ENCODE peak calls at places on chromosomes 3 and 15, in five cellular contexts. One of them, this sample, is unnamed.

GRCh38 chr15:49734831-49735508 is 114.1 kb downstream of the DTWD1 start:
- DNase-seq in IMR-90: no peak
- DNase-seq in left lung: no peak
- DNase-seq in fibroblast of lung: no peak
- DNase-seq in mesendoderm: no peak
- DNase-seq in this sample: no peak

GRCh38 chr15:94385441-94385840 is 154.1 kb downstream of the MCTP2 start:
- DNase-seq in IMR-90: no peak
- DNase-seq in left lung: no peak
- DNase-seq in fibroblast of lung: no peak
- DNase-seq in mesendoderm: no peak
- DNase-seq in this sample: no peak

GRCh38 chr15:39239562-39239961 is 341.3 kb upstream of the THBS1 start:
- DNase-seq in IMR-90: peak; percentile 84
- DNase-seq in left lung: no peak
- DNase-seq in fibroblast of lung: peak; percentile 90
- DNase-seq in mesendoderm: no peak
- DNase-seq in this sample: no peak

GRCh38 chr3:155957412-155957880 is 87.0 kb downstream of the GMPS start:
- DNase-seq in IMR-90: no peak
- DNase-seq in left lung: no peak
- DNase-seq in fibroblast of lung: no peak
- DNase-seq in mesendoderm: no peak
- DNase-seq in this sample: no peak

GRCh38 chr15:31024330-31024729 is 32.9 kb upstream of the MTMR10 start:
- DNase-seq in IMR-90: peak; percentile 99
- DNase-seq in left lung: no peak
- DNase-seq in fibroblast of lung: peak; percentile 99
- DNase-seq in mesendoderm: peak; percentile 97
- DNase-seq in this sample: no peak

GRCh38 chr15:28987337-28987736 is 101.6 kb downstream of the APBA2 start:
- DNase-seq in IMR-90: no peak
- DNase-seq in left lung: no peak
- DNase-seq in fibroblast of lung: no peak
- DNase-seq in mesendoderm: no peak
- DNase-seq in this sample: no peak

GRCh38 chr3:8651418-8652322 is 7.1 kb upstream of the SSUH2 start:
- DNase-seq in IMR-90: no peak
- DNase-seq in left lung: no peak
- DNase-seq in fibroblast of lung: no peak
- DNase-seq in mesendoderm: no peak
- DNase-seq in this sample: no peak

GRCh38 chr15:87609474-87609873 is 647.1 kb downstream of the NTRK3 start:
- DNase-seq in IMR-90: peak; percentile 88
- DNase-seq in left lung: no peak
- DNase-seq in fibroblast of lung: peak; percentile 98
- DNase-seq in mesendoderm: no peak
- DNase-seq in this sample: no peak

GRCh38 chr3:114078126-114078525 is 21.6 kb downstream of the QTRT2 start:
- DNase-seq in IMR-90: peak; percentile 51
- DNase-seq in left lung: no peak
- DNase-seq in fibroblast of lung: no peak
- DNase-seq in mesendoderm: no peak
- DNase-seq in this sample: no peak

GRCh38 chr3:65402597-65402996 is 636.1 kb downstream of the MAGI1 start:
- DNase-seq in IMR-90: peak; percentile 93
- DNase-seq in left lung: no peak
- DNase-seq in fibroblast of lung: peak; percentile 89
- DNase-seq in mesendoderm: peak; percentile 79
- DNase-seq in this sample: no peak

GRCh38 chr15:34217587-34218225 is 7.1 kb upstream of the EMC4 start:
- DNase-seq in IMR-90: peak; percentile 31
- DNase-seq in left lung: no peak
- DNase-seq in fibroblast of lung: peak; percentile 77
- DNase-seq in mesendoderm: no peak
- DNase-seq in this sample: no peak

GRCh38 chr3:52436500-52437106 is 8.3 kb downstream of the SEMA3G start:
- DNase-seq in IMR-90: peak; percentile 53
- DNase-seq in left lung: no peak
- DNase-seq in fibroblast of lung: no peak
- DNase-seq in mesendoderm: no peak
- DNase-seq in this sample: no peak

GRCh38 chr3:53729130-53729529 is 117.1 kb downstream of the CHDH start:
- DNase-seq in IMR-90: no peak
- DNase-seq in left lung: no peak
- DNase-seq in fibroblast of lung: no peak
- DNase-seq in mesendoderm: no peak
- DNase-seq in this sample: no peak

GRCh38 chr3:167318996-167319615 is 61.0 kb downstream of the ZBBX start:
- DNase-seq in IMR-90: no peak
- DNase-seq in left lung: no peak
- DNase-seq in fibroblast of lung: no peak
- DNase-seq in mesendoderm: no peak
- DNase-seq in this sample: no peak

GRCh38 chr3:14764331-14765064 is 54.3 kb upstream of the FGD5 start:
- DNase-seq in IMR-90: peak; percentile 2
- DNase-seq in left lung: no peak
- DNase-seq in fibroblast of lung: peak; percentile 1
- DNase-seq in mesendoderm: no peak
- DNase-seq in this sample: no peak

GRCh38 chr15:76382987-76383728 is 46.6 kb downstream of the ISL2 start:
- DNase-seq in IMR-90: no peak
- DNase-seq in left lung: no peak
- DNase-seq in fibroblast of lung: no peak
- DNase-seq in mesendoderm: no peak
- DNase-seq in this sample: no peak

GRCh38 chr3:22862111-22862510 is 341.0 kb upstream of the UBE2E2 start:
- DNase-seq in IMR-90: no peak
- DNase-seq in left lung: no peak
- DNase-seq in fibroblast of lung: no peak
- DNase-seq in mesendoderm: peak; percentile 66
- DNase-seq in this sample: no peak

GRCh38 chr15:69324031-69324430 is 25.3 kb downstream of the PAQR5 start:
- DNase-seq in IMR-90: no peak
- DNase-seq in left lung: no peak
- DNase-seq in fibroblast of lung: no peak
- DNase-seq in mesendoderm: no peak
- DNase-seq in this sample: no peak

GRCh38 chr15:29854413-29854812 is 32.1 kb upstream of the TJP1 start:
- DNase-seq in IMR-90: no peak
- DNase-seq in left lung: no peak
- DNase-seq in fibroblast of lung: no peak
- DNase-seq in mesendoderm: no peak
- DNase-seq in this sample: no peak

GRCh38 chr3:14337828-14338227 is 64.6 kb upstream of the SLC6A6 start:
- DNase-seq in IMR-90: no peak
- DNase-seq in left lung: no peak
- DNase-seq in fibroblast of lung: no peak
- DNase-seq in mesendoderm: no peak
- DNase-seq in this sample: no peak

GRCh38 chr3:110165753-110166152 is 828.4 kb upstream of the DPPA4 start:
- DNase-seq in IMR-90: no peak
- DNase-seq in left lung: no peak
- DNase-seq in fibroblast of lung: peak; percentile 10
- DNase-seq in mesendoderm: peak; percentile 92
- DNase-seq in this sample: no peak

GRCh38 chr15:73873456-73873855 is at the start of gene TBC1D21:
- DNase-seq in IMR-90: no peak
- DNase-seq in left lung: no peak
- DNase-seq in fibroblast of lung: no peak
- DNase-seq in mesendoderm: no peak
- DNase-seq in this sample: no peak

GRCh38 chr3:47413751-47414150 is 32.9 kb downstream of the PTPN23 start:
- DNase-seq in IMR-90: no peak
- DNase-seq in left lung: no peak
- DNase-seq in fibroblast of lung: no peak
- DNase-seq in mesendoderm: no peak
- DNase-seq in this sample: no peak

GRCh38 chr15:73694419-73694818 is 10.2 kb downstream of the CD276 start:
- DNase-seq in IMR-90: peak; percentile 55
- DNase-seq in left lung: no peak
- DNase-seq in fibroblast of lung: peak; percentile 18
- DNase-seq in mesendoderm: no peak
- DNase-seq in this sample: no peak

GRCh38 chr15:72203507-72203837 is 5.9 kb upstream of the GRAMD2A start:
- DNase-seq in IMR-90: peak; percentile 90
- DNase-seq in left lung: peak; percentile 73
- DNase-seq in fibroblast of lung: peak; percentile 88
- DNase-seq in mesendoderm: no peak
- DNase-seq in this sample: no peak

GRCh38 chr3:188792788-188793187 is 379.0 kb upstream of the TPRG1 start:
- DNase-seq in IMR-90: peak; percentile 27
- DNase-seq in left lung: no peak
- DNase-seq in fibroblast of lung: peak; percentile 34
- DNase-seq in mesendoderm: peak; percentile 45
- DNase-seq in this sample: no peak

GRCh38 chr3:76570436-76571057 is 469.4 kb upstream of the ROBO2 start:
- DNase-seq in IMR-90: peak; percentile 48
- DNase-seq in left lung: no peak
- DNase-seq in fibroblast of lung: peak; percentile 1
- DNase-seq in mesendoderm: peak; percentile 22
- DNase-seq in this sample: no peak

GRCh38 chr3:159964166-159964973 is 24.3 kb upstream of the IL12A start:
- DNase-seq in IMR-90: peak; percentile 94
- DNase-seq in left lung: no peak
- DNase-seq in fibroblast of lung: peak; percentile 81
- DNase-seq in mesendoderm: no peak
- DNase-seq in this sample: no peak

GRCh38 chr3:109696932-109697331 is 359.6 kb upstream of the DPPA4 start:
- DNase-seq in IMR-90: no peak
- DNase-seq in left lung: no peak
- DNase-seq in fibroblast of lung: no peak
- DNase-seq in mesendoderm: no peak
- DNase-seq in this sample: no peak

GRCh38 chr15:33132722-33133345 is 61.7 kb downstream of the FMN1 start:
- DNase-seq in IMR-90: peak; percentile 76
- DNase-seq in left lung: no peak
- DNase-seq in fibroblast of lung: peak; percentile 61
- DNase-seq in mesendoderm: peak; percentile 82
- DNase-seq in this sample: no peak

GRCh38 chr15:78243491-78243941 is 9.2 kb upstream of the ACSBG1 start:
- DNase-seq in IMR-90: peak; percentile 32
- DNase-seq in left lung: no peak
- DNase-seq in fibroblast of lung: peak; percentile 54
- DNase-seq in mesendoderm: peak; percentile 80
- DNase-seq in this sample: no peak

GRCh38 chr3:50204804-50205718 is at the start of gene SLC38A3:
- DNase-seq in IMR-90: no peak
- DNase-seq in left lung: no peak
- DNase-seq in fibroblast of lung: no peak
- DNase-seq in mesendoderm: peak; percentile 50
- DNase-seq in this sample: no peak
- H3K27ac ChIP-seq in IMR-90: no peak within 1 kb of the TSS
- H3K27ac ChIP-seq in left lung: no peak within 1 kb of the TSS
- H3K27ac ChIP-seq in fibroblast of lung: no peak within 1 kb of the TSS
- H3K27ac ChIP-seq in mesendoderm: no peak within 1 kb of the TSS
- H3K27ac ChIP-seq in this sample: no peak within 1 kb of the TSS

GRCh38 chr3:172699070-172699469 is 11.8 kb downstream of the NCEH1 start:
- DNase-seq in IMR-90: no peak
- DNase-seq in left lung: no peak
- DNase-seq in fibroblast of lung: no peak
- DNase-seq in mesendoderm: no peak
- DNase-seq in this sample: no peak
- H3K27ac ChIP-seq in IMR-90: no peak overlapping the region
- H3K27ac ChIP-seq in left lung: peak overlapping the region; percentile 79
- H3K27ac ChIP-seq in fibroblast of lung: no peak overlapping the region
- H3K27ac ChIP-seq in mesendoderm: no peak overlapping the region
- H3K27ac ChIP-seq in this sample: peak overlapping the region; percentile 49

DNA sequence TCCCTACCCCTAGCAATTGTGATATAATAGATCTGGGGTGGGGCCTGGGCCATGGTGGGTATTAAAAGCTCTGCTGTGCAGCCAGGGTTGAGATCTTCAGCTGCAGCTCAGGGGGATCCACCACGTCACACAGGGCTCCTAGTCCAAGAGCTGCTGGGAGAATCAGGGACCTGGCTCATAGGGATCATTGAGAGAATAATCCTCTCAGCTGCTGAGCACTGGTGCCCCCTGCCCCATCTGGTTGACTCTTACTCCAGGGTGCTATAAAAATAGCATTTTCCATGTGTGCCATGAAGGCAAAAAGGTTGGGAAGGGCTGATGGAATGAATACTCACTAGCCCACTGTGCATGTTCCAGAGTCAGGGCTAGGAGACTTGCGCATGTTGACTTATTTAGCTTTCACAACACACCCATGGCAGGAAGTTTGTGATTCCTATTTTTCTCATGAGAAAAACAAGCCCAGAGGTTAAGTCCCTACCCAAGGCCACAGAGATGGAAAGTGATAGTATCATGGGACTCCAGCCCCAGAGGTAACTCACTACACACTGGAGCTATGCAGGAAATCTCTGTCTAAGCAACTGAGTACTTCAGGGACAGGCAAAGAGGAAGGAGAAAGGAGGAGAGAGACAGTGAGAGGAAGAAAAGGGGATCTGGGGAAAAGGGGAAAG is 94.6 kb upstream of the HERC1 start:
- DNase-seq in IMR-90: no peak
- DNase-seq in left lung: no peak
- DNase-seq in fibroblast of lung: no peak
- DNase-seq in mesendoderm: no peak
- DNase-seq in this sample: no peak
- H3K27ac ChIP-seq in IMR-90: no peak overlapping the region
- H3K27ac ChIP-seq in left lung: no peak overlapping the region
- H3K27ac ChIP-seq in fibroblast of lung: no peak overlapping the region
- H3K27ac ChIP-seq in mesendoderm: no peak overlapping the region
- H3K27ac ChIP-seq in this sample: no peak overlapping the region

GRCh38 chr15:85782112-85782511 is 12.6 kb downstream of the KLHL25 start:
- DNase-seq in IMR-90: peak; percentile 6
- DNase-seq in left lung: no peak
- DNase-seq in fibroblast of lung: no peak
- DNase-seq in mesendoderm: no peak
- DNase-seq in this sample: no peak

GRCh38 chr15:85778107-85778776 is 16.5 kb downstream of the KLHL25 start:
- DNase-seq in IMR-90: no peak
- DNase-seq in left lung: no peak
- DNase-seq in fibroblast of lung: no peak
- DNase-seq in mesendoderm: no peak
- DNase-seq in this sample: no peak

GRCh38 chr15:85781099-85781498 is 13.6 kb downstream of the KLHL25 start:
- DNase-seq in IMR-90: no peak
- DNase-seq in left lung: no peak
- DNase-seq in fibroblast of lung: no peak
- DNase-seq in mesendoderm: no peak
- DNase-seq in this sample: no peak

GRCh38 chr15:85777291-85778106 is 17.2 kb downstream of the KLHL25 start:
- DNase-seq in IMR-90: no peak
- DNase-seq in left lung: peak; percentile 63
- DNase-seq in fibroblast of lung: no peak
- DNase-seq in mesendoderm: no peak
- DNase-seq in this sample: no peak

DNA sequence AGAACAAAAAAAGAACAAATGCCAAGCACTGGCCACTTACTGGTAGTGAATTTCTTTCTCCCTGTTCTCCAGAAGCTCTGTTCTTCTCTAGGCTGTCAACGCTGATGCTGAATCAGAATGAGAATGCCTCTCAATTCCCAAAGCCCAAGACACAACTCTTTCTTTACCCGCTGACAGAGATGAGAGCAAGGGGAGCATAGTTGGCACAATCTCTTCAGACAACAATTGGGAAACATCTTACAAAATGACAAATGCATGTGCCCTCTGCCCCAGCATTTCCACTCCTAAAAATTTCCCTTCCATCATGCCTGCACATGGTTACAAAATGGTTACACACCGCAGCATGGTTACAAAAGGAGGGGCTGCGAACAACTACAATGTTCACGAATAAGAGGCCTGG is 14.1 kb downstream of the KLHL25 start:
- DNase-seq in IMR-90: no peak
- DNase-seq in left lung: no peak
- DNase-seq in fibroblast of lung: no peak
- DNase-seq in mesendoderm: no peak
- DNase-seq in this sample: no peak
- H3K27ac ChIP-seq in IMR-90: no peak overlapping the region
- H3K27ac ChIP-seq in left lung: no peak overlapping the region
- H3K27ac ChIP-seq in fibroblast of lung: no peak overlapping the region
- H3K27ac ChIP-seq in mesendoderm: no peak overlapping the region
- H3K27ac ChIP-seq in this sample: no peak overlapping the region

This sample was measured in esophagus squamous epithelium.